ENCODE peak calls at places on chromosomes 1 and 21, in nine cellular contexts. F is A172; S is progenitor cell of endocrine pancreas; K is endothelial cell; W is mammary epithelial cell; J is EH; M is stimulated activated CD4-positive, alpha-beta T cell treated with anti-CD3 and anti-CD28 coated beads, Interleukin-4, amount 100 ng/mL, for 48 hours; U is sigmoid colon; X is NCI-H1105 treated with DMSO at 0.1 percent for 48 hours. H is an unnamed sample.

GRCh38 chr1:150127868-150128267 is 21.8 kb upstream of the PLEKHO1 start:
- DNase-seq in F (peak), S (no peak), K (no peak), W (no peak), J (no peak), M (peak), U (no peak), X (no peak), H (no peak)

GRCh38 chr1:160357286-160358002 is 9.4 kb upstream of the NHLH1 start:
- DNase-seq in F (no peak), S (no peak), K (no peak), W (no peak), J (peak), M (no peak), U (no peak), X (no peak), H (no peak)

GRCh38 chr1:167412072-167412471 is 106.3 kb downstream of the CD247 start:
- DNase-seq in F (no peak), S (no peak), K (no peak), W (no peak), J (no peak), M (no peak), U (no peak), X (peak), H (no peak)

GRCh38 chr21:15706686-15707085 is 23.1 kb upstream of the USP25 start:
- DNase-seq in F (peak), S (no peak), K (no peak), W (peak), J (peak), M (no peak), U (no peak), X (no peak), H (no peak)

GRCh38 chr21:31196724-31197123 is 147.3 kb downstream of the TIAM1 start:
- DNase-seq in F (no peak), S (no peak), K (no peak), W (no peak), J (no peak), M (no peak), U (no peak), X (no peak), H (no peak)

GRCh38 chr1:205481629-205482071 is 22.8 kb upstream of the CDK18 start:
- DNase-seq in F (no peak), S (no peak), K (no peak), W (peak), J (no peak), M (no peak), U (no peak), X (peak), H (no peak)

GRCh38 chr1:2129256-2129943 is 65.2 kb downstream of the FAAP20 start:
- DNase-seq in F (no peak), S (no peak), K (no peak), W (no peak), J (no peak), M (no peak), U (no peak), X (no peak), H (no peak)

GRCh38 chr1:56436912-56437403 is 142.4 kb downstream of the PLPP3 start:
- DNase-seq in F (no peak), S (no peak), K (peak), W (no peak), J (no peak), M (no peak), U (no peak), X (no peak), H (no peak)

GRCh38 chr1:183416850-183417690 is 1.1 kb downstream of the NMNAT2 start:
- DNase-seq in F (no peak), S (peak), K (peak), W (peak), J (peak), M (peak), U (peak), X (peak), H (peak)

GRCh38 chr21:37907076-37907475 is 9.2 kb downstream of the KCNJ6 start:
- DNase-seq in F (no peak), S (no peak), K (no peak), W (peak), J (no peak), M (no peak), U (no peak), X (no peak), H (no peak)

H was measured in cardiac septum.